ENCODE peak calls at places on chromosomes 1 and 21, in eight cellular contexts. One of them, this sample, is unnamed.

GRCh38 chr1:45804671-45804973 is 1.2 kb downstream of the MAST2 start:
- ATAC-seq in right lobe of liver: peak
- ATAC-seq in K562: no peak
- ATAC-seq in A549: no peak
- ATAC-seq in heart left ventricle: no peak
- ATAC-seq in psoas muscle: no peak
- ATAC-seq in left lung: no peak
- ATAC-seq in HCT116: no peak
- ATAC-seq in this sample: no peak

GRCh38 chr21:38277501-38278111 is 20.8 kb downstream of the KCNJ15 start:
- ATAC-seq in right lobe of liver: peak
- ATAC-seq in HCT116: no peak
- ATAC-seq in psoas muscle: no peak
- ATAC-seq in heart left ventricle: peak
- ATAC-seq in left lung: peak
- ATAC-seq in K562: peak
- ATAC-seq in A549: peak
- ATAC-seq in this sample: peak

GRCh38 chr21:36860736-36861594 is 105.5 kb downstream of the HLCS start:
- ATAC-seq in heart left ventricle: no peak
- ATAC-seq in K562: peak
- ATAC-seq in A549: peak
- ATAC-seq in left lung: peak
- ATAC-seq in psoas muscle: no peak
- ATAC-seq in HCT116: peak
- ATAC-seq in right lobe of liver: peak
- ATAC-seq in this sample: no peak

GRCh38 chr1:57192256-57192655 is 226.4 kb upstream of the C8B start:
- ATAC-seq in left lung: no peak
- ATAC-seq in psoas muscle: no peak
- ATAC-seq in A549: no peak
- ATAC-seq in heart left ventricle: no peak
- ATAC-seq in HCT116: no peak
- ATAC-seq in right lobe of liver: no peak
- ATAC-seq in K562: no peak
- ATAC-seq in this sample: no peak

GRCh38 chr21:23083242-23083641 is 2085.0 kb downstream of the NCAM2 start:
- ATAC-seq in heart left ventricle: no peak
- ATAC-seq in psoas muscle: no peak
- ATAC-seq in A549: no peak
- ATAC-seq in right lobe of liver: no peak
- ATAC-seq in HCT116: no peak
- ATAC-seq in K562: no peak
- ATAC-seq in left lung: no peak
- ATAC-seq in this sample: no peak

GRCh38 chr1:237570530-237570929 is 320.2 kb downstream of the ZP4 start:
- ATAC-seq in K562: no peak
- ATAC-seq in psoas muscle: no peak
- ATAC-seq in HCT116: no peak
- ATAC-seq in A549: peak
- ATAC-seq in heart left ventricle: no peak
- ATAC-seq in right lobe of liver: no peak
- ATAC-seq in left lung: no peak
- ATAC-seq in this sample: no peak

GRCh38 chr1:53182688-53183276 is 13.8 kb upstream of the CPT2 start:
- ATAC-seq in HCT116: no peak
- ATAC-seq in A549: no peak
- ATAC-seq in heart left ventricle: no peak
- ATAC-seq in right lobe of liver: no peak
- ATAC-seq in psoas muscle: no peak
- ATAC-seq in left lung: no peak
- ATAC-seq in K562: peak
- ATAC-seq in this sample: no peak

GRCh38 chr21:31798842-31799691 is 67.1 kb upstream of the SCAF4 start:
- ATAC-seq in heart left ventricle: peak
- ATAC-seq in K562: peak
- ATAC-seq in psoas muscle: no peak
- ATAC-seq in left lung: peak
- ATAC-seq in right lobe of liver: no peak
- ATAC-seq in HCT116: no peak
- ATAC-seq in A549: no peak
- ATAC-seq in this sample: no peak

GRCh38 chr1:59994302-59995198 is 68.0 kb upstream of the CYP2J2 start:
- ATAC-seq in right lobe of liver: no peak
- ATAC-seq in HCT116: no peak
- ATAC-seq in left lung: peak
- ATAC-seq in K562: no peak
- ATAC-seq in A549: no peak
- ATAC-seq in heart left ventricle: peak
- ATAC-seq in psoas muscle: no peak
- ATAC-seq in this sample: peak

GRCh38 chr1:91885331-91885715 is 628 bp downstream of the TGFBR3 start:
- ATAC-seq in A549: peak
- ATAC-seq in right lobe of liver: peak
- ATAC-seq in heart left ventricle: no peak
- ATAC-seq in HCT116: peak
- ATAC-seq in psoas muscle: peak
- ATAC-seq in left lung: peak
- ATAC-seq in K562: peak
- ATAC-seq in this sample: peak

GRCh38 chr1:15764269-15764764 is 5.7 kb downstream of the FBLIM1 start:
- ATAC-seq in left lung: no peak
- ATAC-seq in A549: no peak
- ATAC-seq in heart left ventricle: peak
- ATAC-seq in K562: peak
- ATAC-seq in HCT116: peak
- ATAC-seq in psoas muscle: no peak
- ATAC-seq in right lobe of liver: peak
- ATAC-seq in this sample: no peak

GRCh38 chr1:67747667-67748066 is 62.7 kb downstream of the GADD45A start:
- ATAC-seq in A549: peak
- ATAC-seq in psoas muscle: no peak
- ATAC-seq in K562: no peak
- ATAC-seq in right lobe of liver: no peak
- ATAC-seq in heart left ventricle: peak
- ATAC-seq in left lung: no peak
- ATAC-seq in HCT116: no peak
- ATAC-seq in this sample: no peak

GRCh38 chr1:19384113-19384512 is 72.0 kb downstream of the SLC66A1 start:
- ATAC-seq in right lobe of liver: no peak
- ATAC-seq in K562: peak
- ATAC-seq in left lung: peak
- ATAC-seq in psoas muscle: no peak
- ATAC-seq in heart left ventricle: peak
- ATAC-seq in HCT116: no peak
- ATAC-seq in A549: no peak
- ATAC-seq in this sample: no peak

GRCh38 chr1:173570370-173571030 is 32.4 kb downstream of the SLC9C2 start:
- ATAC-seq in A549: no peak
- ATAC-seq in psoas muscle: no peak
- ATAC-seq in HCT116: no peak
- ATAC-seq in right lobe of liver: no peak
- ATAC-seq in left lung: no peak
- ATAC-seq in heart left ventricle: no peak
- ATAC-seq in K562: peak
- ATAC-seq in this sample: no peak

GRCh38 chr1:10271090-10271489 is 60.7 kb downstream of the KIF1B start:
- ATAC-seq in psoas muscle: no peak
- ATAC-seq in HCT116: no peak
- ATAC-seq in heart left ventricle: no peak
- ATAC-seq in right lobe of liver: no peak
- ATAC-seq in A549: no peak
- ATAC-seq in left lung: no peak
- ATAC-seq in K562: no peak
- ATAC-seq in this sample: no peak

GRCh38 chr1:162404550-162405160 is 7.3 kb downstream of the SH2D1B start:
- ATAC-seq in right lobe of liver: no peak
- ATAC-seq in HCT116: peak
- ATAC-seq in psoas muscle: no peak
- ATAC-seq in A549: no peak
- ATAC-seq in heart left ventricle: no peak
- ATAC-seq in left lung: no peak
- ATAC-seq in K562: no peak
- ATAC-seq in this sample: no peak

GRCh38 chr1:65362545-65362944 is 53.2 kb downstream of the DNAJC6 start:
- ATAC-seq in right lobe of liver: no peak
- ATAC-seq in psoas muscle: no peak
- ATAC-seq in A549: no peak
- ATAC-seq in heart left ventricle: no peak
- ATAC-seq in left lung: peak
- ATAC-seq in HCT116: peak
- ATAC-seq in K562: no peak
- ATAC-seq in this sample: no peak

GRCh38 chr1:206545351-206545750 is 38.0 kb downstream of the RASSF5 start:
- ATAC-seq in A549: peak
- ATAC-seq in K562: peak
- ATAC-seq in psoas muscle: no peak
- ATAC-seq in HCT116: no peak
- ATAC-seq in right lobe of liver: no peak
- ATAC-seq in heart left ventricle: no peak
- ATAC-seq in left lung: no peak
- ATAC-seq in this sample: no peak

DNA sequence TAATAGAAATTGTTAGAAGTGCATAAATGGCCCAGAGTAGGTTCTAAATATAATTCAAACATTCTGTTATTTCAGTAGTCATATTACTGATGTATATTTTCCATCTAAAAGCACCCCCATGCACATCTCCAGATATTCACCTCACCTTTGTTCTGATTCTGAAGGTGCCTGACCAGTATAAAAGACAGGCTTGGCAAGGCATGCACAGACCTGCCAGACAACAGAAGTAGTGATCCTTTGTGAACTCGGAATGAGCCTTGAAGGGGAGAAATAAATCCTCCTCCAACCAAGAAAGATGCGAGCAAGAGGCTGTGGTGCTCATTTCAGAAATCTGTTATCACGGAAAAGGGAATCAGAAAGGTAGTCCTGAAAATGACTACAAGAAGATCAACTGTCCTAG is 287.3 kb downstream of the VAV3 start:
- ATAC-seq in HCT116: no peak
- ATAC-seq in psoas muscle: no peak
- ATAC-seq in A549: no peak
- ATAC-seq in K562: no peak
- ATAC-seq in left lung: no peak
- ATAC-seq in right lobe of liver: no peak
- ATAC-seq in heart left ventricle: no peak
- ATAC-seq in this sample: no peak
- H3K27ac ChIP-seq in HCT116: no peak
- H3K27ac ChIP-seq in psoas muscle: no peak
- H3K27ac ChIP-seq in A549: peak
- H3K27ac ChIP-seq in K562: no peak
- H3K27ac ChIP-seq in left lung: no peak
- H3K27ac ChIP-seq in right lobe of liver: no peak
- H3K27ac ChIP-seq in heart left ventricle: no peak
- H3K27ac ChIP-seq in this sample: no peak

DNA sequence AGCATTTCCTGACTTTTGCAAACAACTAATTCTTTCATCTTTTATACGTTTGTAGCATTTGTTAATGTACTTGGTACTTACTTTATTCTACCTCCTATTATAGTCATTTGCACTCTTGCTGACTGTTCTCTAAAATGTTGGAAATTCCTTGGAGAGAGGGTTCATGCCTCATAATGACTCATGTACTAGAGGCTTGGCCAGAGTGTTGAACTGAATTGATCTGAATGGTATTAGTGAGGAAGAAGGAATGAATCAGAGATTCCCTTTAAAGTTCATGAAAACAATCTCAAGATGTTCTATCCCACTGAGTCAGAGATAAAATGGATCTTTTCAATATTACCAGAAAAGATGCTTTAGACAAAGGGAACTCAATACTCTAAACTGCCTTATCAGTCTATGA is 383.4 kb downstream of the SEC16B start:
- ATAC-seq in heart left ventricle: no peak
- ATAC-seq in HCT116: no peak
- ATAC-seq in right lobe of liver: no peak
- ATAC-seq in psoas muscle: no peak
- ATAC-seq in left lung: peak
- ATAC-seq in K562: no peak
- ATAC-seq in A549: no peak
- ATAC-seq in this sample: no peak
- H3K4me3 ChIP-seq in heart left ventricle: no peak
- H3K4me3 ChIP-seq in HCT116: no peak
- H3K4me3 ChIP-seq in right lobe of liver: no peak
- H3K4me3 ChIP-seq in psoas muscle: no peak
- H3K4me3 ChIP-seq in left lung: no peak
- H3K4me3 ChIP-seq in K562: no peak
- H3K4me3 ChIP-seq in A549: no peak
- H3K4me3 ChIP-seq in this sample: no peak

DNA sequence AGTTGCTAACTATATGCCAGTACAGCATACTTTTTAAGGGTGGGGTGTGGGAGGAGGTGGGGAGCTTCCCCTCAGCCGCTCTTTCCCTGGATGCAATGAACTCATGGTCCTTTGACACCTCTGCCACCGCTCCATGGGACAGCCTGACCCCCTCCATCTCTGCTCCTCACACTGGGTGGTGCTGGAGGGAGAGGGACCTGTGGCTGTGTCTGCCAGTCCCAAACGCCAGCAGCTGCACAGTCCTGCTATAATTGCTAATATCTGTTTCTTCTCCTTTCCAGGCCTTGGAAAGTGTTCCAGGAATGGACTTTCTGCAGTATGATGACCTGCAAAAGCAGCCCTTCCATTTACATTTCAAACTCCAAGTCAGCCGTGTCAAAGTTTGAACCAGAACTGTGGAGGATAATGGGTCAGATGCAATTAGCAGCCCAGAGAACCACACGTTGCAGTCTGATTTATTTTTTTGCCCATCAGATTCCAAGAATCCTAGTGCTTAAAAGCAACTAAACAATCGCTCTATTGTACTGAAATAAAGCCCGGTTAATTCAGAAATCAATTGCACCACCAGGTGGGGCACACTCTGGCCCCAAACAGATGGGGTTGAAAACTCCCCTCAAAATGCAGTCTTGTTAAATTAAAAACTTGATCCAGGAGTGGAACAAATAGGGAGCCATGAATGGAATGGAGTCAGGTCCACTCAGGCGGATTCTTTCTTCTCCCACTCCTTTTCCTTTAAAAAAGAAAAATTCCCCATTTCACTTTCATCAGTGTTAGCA is 160.6 kb upstream of the LMO4 start:
- ATAC-seq in psoas muscle: no peak
- ATAC-seq in K562: no peak
- ATAC-seq in right lobe of liver: no peak
- ATAC-seq in heart left ventricle: peak
- ATAC-seq in HCT116: no peak
- ATAC-seq in A549: no peak
- ATAC-seq in left lung: no peak
- ATAC-seq in this sample: no peak
- TF ChIP-seq CTCF in psoas muscle: no peak
- TF ChIP-seq CTCF in K562: no peak
- TF ChIP-seq CTCF in right lobe of liver: no peak
- TF ChIP-seq CTCF in heart left ventricle: no peak
- TF ChIP-seq CTCF in HCT116: peak
- TF ChIP-seq CTCF in A549: no peak
- TF ChIP-seq CTCF in left lung: no peak
- TF ChIP-seq CTCF in this sample: no peak

DNA sequence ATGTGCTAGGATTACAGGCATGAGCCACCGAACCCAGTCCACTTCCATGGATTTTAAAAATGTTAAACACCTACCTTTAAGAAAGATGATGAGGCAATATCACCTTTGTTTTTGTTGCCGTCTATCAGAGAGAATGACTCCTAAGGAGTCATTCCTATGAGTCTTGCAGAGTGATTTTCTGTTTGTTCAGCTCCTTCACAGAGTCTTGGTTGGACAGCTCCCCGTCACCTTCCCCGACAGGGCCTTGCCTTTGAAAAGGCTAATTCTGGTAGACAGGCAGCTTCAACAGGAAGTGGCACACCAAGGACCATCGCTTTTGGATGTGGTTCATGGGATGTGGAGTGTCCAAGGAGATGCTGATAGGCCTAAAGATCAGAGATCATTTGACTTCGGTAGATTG is 17.5 kb downstream of the ZBTB18 start:
- ATAC-seq in HCT116: no peak
- ATAC-seq in left lung: peak
- ATAC-seq in K562: no peak
- ATAC-seq in right lobe of liver: no peak
- ATAC-seq in heart left ventricle: no peak
- ATAC-seq in A549: no peak
- ATAC-seq in psoas muscle: no peak
- ATAC-seq in this sample: no peak
- H3K27ac ChIP-seq in HCT116: no peak
- H3K27ac ChIP-seq in left lung: no peak
- H3K27ac ChIP-seq in K562: no peak
- H3K27ac ChIP-seq in right lobe of liver: no peak
- H3K27ac ChIP-seq in heart left ventricle: no peak
- H3K27ac ChIP-seq in A549: no peak
- H3K27ac ChIP-seq in psoas muscle: no peak
- H3K27ac ChIP-seq in this sample: no peak